ENCODE peak calls at places on chromosome 6, in nine cellular contexts. O is right cardiac atrium, N is fibroblast of lung, I is psoas muscle, U is spleen, T is left ventricle myocardium inferior, D is SJSA1, C is H1, L is GM23338. F is an unnamed sample.

GRCh38 chr6:16769986-16770376 is 8.7 kb upstream of the ATXN1 start:
- DNase-seq in O (no peak), N (peak; percentile 89), I (no peak), U (no peak), T (no peak), D (peak; percentile 76), C (no peak), L (no peak), F (no peak)

GRCh38 chr6:37433657-37434271 is 743 bp downstream of the CMTR1 start:
- DNase-seq in O (no peak), N (peak; percentile 19), I (no peak), U (no peak), T (peak; percentile 16), D (no peak), C (no peak), L (peak; percentile 10), F (no peak)

GRCh38 chr6:170293881-170294755 is 3.2 kb upstream of the DLL1 start:
- DNase-seq in O (no peak), N (no peak), I (no peak), U (no peak), T (no peak), D (peak; percentile 36), C (no peak), L (no peak), F (no peak)

GRCh38 chr6:135909737-135910387 is 58.4 kb downstream of the PDE7B start:
- DNase-seq in O (no peak), N (peak; percentile 57), I (no peak), U (no peak), T (no peak), D (no peak), C (peak; percentile 60), L (peak; percentile 92), F (no peak)

GRCh38 chr6:110528051-110528929 is 51.9 kb upstream of the SLC22A16 start:
- DNase-seq in O (no peak), N (peak; percentile 81), I (no peak), U (no peak), T (no peak), D (peak; percentile 54), C (peak; percentile 52), L (peak; percentile 70), F (peak; percentile 28)

GRCh38 chr6:78607188-78607587 is 260.2 kb upstream of the IRAK1BP1 start:
- DNase-seq in O (no peak), N (peak; percentile 37), I (no peak), U (no peak), T (no peak), D (no peak), C (no peak), L (no peak), F (no peak)

GRCh38 chr6:20366082-20366834 is 35.4 kb upstream of the E2F3 start:
- DNase-seq in O (no peak), N (no peak), I (no peak), U (no peak), T (no peak), D (no peak), C (no peak), L (no peak), F (no peak)

GRCh38 chr6:77136086-77136485 is 327.2 kb downstream of the HTR1B start:
- DNase-seq in O (no peak), N (no peak), I (no peak), U (no peak), T (no peak), D (no peak), C (no peak), L (no peak), F (no peak)

GRCh38 chr6:78824045-78824444 is 43.3 kb upstream of the IRAK1BP1 start:
- DNase-seq in O (no peak), N (no peak), I (no peak), U (no peak), T (no peak), D (no peak), C (no peak), L (no peak), F (no peak)

GRCh38 chr6:16769131-16769985 is 8.1 kb upstream of the ATXN1 start:
- DNase-seq in O (peak; percentile 34), N (peak; percentile 84), I (no peak), U (no peak), T (no peak), D (peak; percentile 91), C (no peak), L (peak; percentile 26), F (no peak)

GRCh38 chr6:44898296-44898930 is 429.7 kb upstream of the RUNX2 start:
- DNase-seq in O (no peak), N (peak; percentile 71), I (no peak), U (no peak), T (no peak), D (no peak), C (peak; percentile 43), L (no peak), F (no peak)

GRCh38 chr6:159788757-159789376 is 535 bp downstream of the TCP1 start:
- DNase-seq in O (peak; percentile 46), N (peak; percentile 46), I (peak; percentile 74), U (peak; percentile 91), T (peak; percentile 25), D (peak; percentile 55), C (no peak), L (peak; percentile 61), F (no peak)

GRCh38 chr6:159789377-159790148 is at the start of gene TCP1:
- DNase-seq in O (peak; percentile 100), N (peak; percentile 100), I (peak; percentile 100), U (peak; percentile 99), T (peak; percentile 100), D (peak; percentile 100), C (peak; percentile 96), L (peak; percentile 100), F (peak; percentile 77)

GRCh38 chr6:159790947-159791598 is 806 bp downstream of the MRPL18 start:
- DNase-seq in O (no peak), N (no peak), I (no peak), U (peak; percentile 77), T (no peak), D (no peak), C (no peak), L (no peak), F (no peak)

GRCh38 chr6:159790149-159790946 is at the start of gene MRPL18:
- DNase-seq in O (peak; percentile 96), N (peak; percentile 98), I (peak; percentile 97), U (peak; percentile 96), T (peak; percentile 93), D (peak; percentile 96), C (peak; percentile 77), L (peak; percentile 97), F (peak; percentile 88)

DNA sequence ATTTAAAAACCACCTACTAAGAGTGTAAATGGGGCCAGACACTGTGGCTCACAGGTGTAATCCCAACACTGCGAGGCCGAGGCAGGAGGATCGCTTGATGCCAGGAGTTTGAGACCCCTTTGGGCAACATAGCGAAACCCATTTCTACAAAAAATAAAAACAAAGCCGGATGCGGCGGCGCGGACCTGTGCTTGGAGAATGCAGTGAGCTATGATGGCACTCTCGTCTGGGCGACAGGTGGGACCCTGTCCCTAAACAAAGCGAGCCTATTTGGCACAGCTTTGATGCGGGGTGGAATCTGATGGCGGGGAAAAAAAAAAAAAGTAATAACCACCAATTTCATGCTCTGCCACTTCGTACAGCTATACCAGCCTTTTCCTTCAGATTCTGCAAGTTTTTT is 1.1 kb downstream of the TCP1 start:
- DNase-seq in O (no peak), N (no peak), I (no peak), U (no peak), T (no peak), D (no peak), C (no peak), L (no peak), F (no peak)
- H3K27ac ChIP-seq in O (no peak overlapping the region), N (peak overlapping the region; percentile 85), I (peak overlapping the region; percentile 93), U (peak overlapping the region; percentile 99), T (peak overlapping the region; percentile 99), D (no peak overlapping the region), C (no peak overlapping the region), L (no peak overlapping the region), F (peak overlapping the region; percentile 93)

GRCh38 chr6:107491791-107492674 is 2.1 kb downstream of the SOBP start:
- DNase-seq in O (peak; percentile 58), N (peak; percentile 78), I (peak; percentile 63), U (no peak), T (peak; percentile 64), D (no peak), C (no peak), L (no peak), F (peak; percentile 55)
- H3K27ac ChIP-seq in O (peak overlapping the region; percentile 32), N (no peak overlapping the region), I (peak overlapping the region; percentile 82), U (no peak overlapping the region), T (peak overlapping the region; percentile 88), D (no peak overlapping the region), C (no peak overlapping the region), L (no peak overlapping the region), F (peak overlapping the region; percentile 87)

GRCh38 chr6:112802154-112802553 is 455.0 kb downstream of the RFPL4B start:
- DNase-seq in O (no peak), N (peak; percentile 94), I (no peak), U (no peak), T (no peak), D (peak; percentile 43), C (no peak), L (no peak), F (no peak)

GRCh38 chr6:112801681-112802080 is 454.6 kb downstream of the RFPL4B start:
- DNase-seq in O (no peak), N (peak; percentile 11), I (no peak), U (no peak), T (no peak), D (no peak), C (no peak), L (no peak), F (no peak)

GRCh38 chr6:112804638-112805330 is 457.7 kb downstream of the RFPL4B start:
- DNase-seq in O (no peak), N (no peak), I (no peak), U (no peak), T (no peak), D (no peak), C (no peak), L (no peak), F (no peak)

GRCh38 chr6:112800916-112801315 is 453.8 kb downstream of the RFPL4B start:
- DNase-seq in O (no peak), N (no peak), I (no peak), U (no peak), T (no peak), D (no peak), C (no peak), L (no peak), F (no peak)

GRCh38 chr6:112806163-112806900 is 459.2 kb downstream of the RFPL4B start:
- DNase-seq in O (no peak), N (peak; percentile 80), I (no peak), U (no peak), T (no peak), D (no peak), C (no peak), L (no peak), F (no peak)
- H3K27ac ChIP-seq in O (no peak overlapping the region), N (no peak overlapping the region), I (no peak overlapping the region), U (no peak overlapping the region), T (no peak overlapping the region), D (no peak overlapping the region), C (no peak overlapping the region), L (no peak overlapping the region), F (no peak overlapping the region)

GRCh38 chr6:89239338-89239737 is 22.2 kb upstream of the GABRR1 start:
- DNase-seq in O (no peak), N (no peak), I (no peak), U (no peak), T (no peak), D (no peak), C (no peak), L (peak; percentile 56), F (no peak)

GRCh38 chr6:89242574-89243330 is 25.6 kb upstream of the GABRR1 start:
- DNase-seq in O (no peak), N (peak; percentile 79), I (no peak), U (no peak), T (no peak), D (no peak), C (no peak), L (peak; percentile 57), F (no peak)

GRCh38 chr6:89244237-89244985 is 27.3 kb upstream of the GABRR1 start:
- DNase-seq in O (no peak), N (no peak), I (no peak), U (no peak), T (no peak), D (no peak), C (no peak), L (no peak), F (no peak)

GRCh38 chr6:89243331-89243629 is 26.1 kb upstream of the GABRR1 start:
- DNase-seq in O (no peak), N (no peak), I (no peak), U (no peak), T (no peak), D (no peak), C (peak; percentile 42), L (no peak), F (no peak)
- H3K27ac ChIP-seq in O (no peak overlapping the region), N (no peak overlapping the region), I (no peak overlapping the region), U (no peak overlapping the region), T (no peak overlapping the region), D (no peak overlapping the region), C (no peak overlapping the region), L (no peak overlapping the region), F (no peak overlapping the region)

F was measured in substantia nigra.